ENCODE peak calls at places on chromosomes 12 and 14, in nine cellular contexts. One of them, this sample, is unnamed.

GRCh38 chr14:92135269-92135668 is 13.5 kb downstream of the CPSF2 start:
- DNase-seq in tibial nerve: no peak
- DNase-seq in thoracic aorta: no peak
- DNase-seq in OCI-LY7: peak
- DNase-seq in astrocyte of the cerebellum: peak
- DNase-seq in adrenal gland: no peak
- DNase-seq in sigmoid colon: no peak
- DNase-seq in fibroblast of lung: peak
- DNase-seq in Peyer's patch: no peak
- DNase-seq in this sample: no peak

GRCh38 chr14:105496831-105497591 is 6.0 kb downstream of the TEDC1 start:
- DNase-seq in tibial nerve: no peak
- DNase-seq in thoracic aorta: no peak
- DNase-seq in OCI-LY7: no peak
- DNase-seq in astrocyte of the cerebellum: no peak
- DNase-seq in adrenal gland: no peak
- DNase-seq in sigmoid colon: no peak
- DNase-seq in fibroblast of lung: no peak
- DNase-seq in Peyer's patch: no peak
- DNase-seq in this sample: no peak

GRCh38 chr14:103002578-103003350 is 54.6 kb downstream of the CDC42BPB start:
- DNase-seq in tibial nerve: no peak
- DNase-seq in thoracic aorta: no peak
- DNase-seq in OCI-LY7: peak
- DNase-seq in astrocyte of the cerebellum: no peak
- DNase-seq in adrenal gland: no peak
- DNase-seq in sigmoid colon: no peak
- DNase-seq in fibroblast of lung: no peak
- DNase-seq in Peyer's patch: no peak
- DNase-seq in this sample: no peak

GRCh38 chr12:51222461-51222860 is 4.6 kb upstream of the POU6F1 start:
- DNase-seq in tibial nerve: no peak
- DNase-seq in thoracic aorta: no peak
- DNase-seq in OCI-LY7: no peak
- DNase-seq in astrocyte of the cerebellum: no peak
- DNase-seq in adrenal gland: no peak
- DNase-seq in sigmoid colon: no peak
- DNase-seq in fibroblast of lung: peak
- DNase-seq in Peyer's patch: no peak
- DNase-seq in this sample: no peak

GRCh38 chr12:3627336-3627735 is 125.6 kb downstream of the CRACR2A start:
- DNase-seq in tibial nerve: no peak
- DNase-seq in thoracic aorta: no peak
- DNase-seq in OCI-LY7: no peak
- DNase-seq in astrocyte of the cerebellum: no peak
- DNase-seq in adrenal gland: no peak
- DNase-seq in sigmoid colon: no peak
- DNase-seq in fibroblast of lung: no peak
- DNase-seq in Peyer's patch: no peak
- DNase-seq in this sample: no peak

GRCh38 chr12:51217968-51218606 is at the start of gene POU6F1:
- DNase-seq in tibial nerve: peak
- DNase-seq in thoracic aorta: no peak
- DNase-seq in OCI-LY7: peak
- DNase-seq in astrocyte of the cerebellum: peak
- DNase-seq in adrenal gland: peak
- DNase-seq in sigmoid colon: peak
- DNase-seq in fibroblast of lung: peak
- DNase-seq in Peyer's patch: peak
- DNase-seq in this sample: peak

GRCh38 chr12:6352198-6353173 is 10.6 kb upstream of the TNFRSF1A start:
- DNase-seq in tibial nerve: no peak
- DNase-seq in thoracic aorta: no peak
- DNase-seq in OCI-LY7: peak
- DNase-seq in astrocyte of the cerebellum: no peak
- DNase-seq in adrenal gland: no peak
- DNase-seq in sigmoid colon: no peak
- DNase-seq in fibroblast of lung: no peak
- DNase-seq in Peyer's patch: no peak
- DNase-seq in this sample: no peak

GRCh38 chr12:116599285-116600122 is 40.3 kb downstream of the MAP1LC3B2 start:
- DNase-seq in tibial nerve: peak
- DNase-seq in thoracic aorta: peak
- DNase-seq in OCI-LY7: peak
- DNase-seq in astrocyte of the cerebellum: peak
- DNase-seq in adrenal gland: peak
- DNase-seq in sigmoid colon: peak
- DNase-seq in fibroblast of lung: peak
- DNase-seq in Peyer's patch: peak
- DNase-seq in this sample: no peak

GRCh38 chr14:91256661-91257060 is 12.2 kb upstream of the GPR68 start:
- DNase-seq in tibial nerve: no peak
- DNase-seq in thoracic aorta: no peak
- DNase-seq in OCI-LY7: no peak
- DNase-seq in astrocyte of the cerebellum: no peak
- DNase-seq in adrenal gland: no peak
- DNase-seq in sigmoid colon: no peak
- DNase-seq in fibroblast of lung: no peak
- DNase-seq in Peyer's patch: no peak
- DNase-seq in this sample: no peak

GRCh38 chr12:67517181-67517887 is 131.2 kb upstream of the DYRK2 start:
- DNase-seq in tibial nerve: peak
- DNase-seq in thoracic aorta: no peak
- DNase-seq in OCI-LY7: no peak
- DNase-seq in astrocyte of the cerebellum: peak
- DNase-seq in adrenal gland: peak
- DNase-seq in sigmoid colon: peak
- DNase-seq in fibroblast of lung: peak
- DNase-seq in Peyer's patch: no peak
- DNase-seq in this sample: no peak

GRCh38 chr12:107200394-107200793 is 107.0 kb upstream of the CRY1 start:
- DNase-seq in tibial nerve: no peak
- DNase-seq in thoracic aorta: no peak
- DNase-seq in OCI-LY7: no peak
- DNase-seq in astrocyte of the cerebellum: peak
- DNase-seq in adrenal gland: no peak
- DNase-seq in sigmoid colon: no peak
- DNase-seq in fibroblast of lung: peak
- DNase-seq in Peyer's patch: no peak
- DNase-seq in this sample: no peak

GRCh38 chr14:105324080-105324778 is 9.7 kb downstream of the PACS2 start:
- DNase-seq in tibial nerve: no peak
- DNase-seq in thoracic aorta: no peak
- DNase-seq in OCI-LY7: no peak
- DNase-seq in astrocyte of the cerebellum: no peak
- DNase-seq in adrenal gland: no peak
- DNase-seq in sigmoid colon: no peak
- DNase-seq in fibroblast of lung: no peak
- DNase-seq in Peyer's patch: no peak
- DNase-seq in this sample: no peak

GRCh38 chr14:39023939-39024871 is 78.8 kb downstream of the SEC23A start:
- DNase-seq in tibial nerve: no peak
- DNase-seq in thoracic aorta: no peak
- DNase-seq in OCI-LY7: no peak
- DNase-seq in astrocyte of the cerebellum: no peak
- DNase-seq in adrenal gland: no peak
- DNase-seq in sigmoid colon: no peak
- DNase-seq in fibroblast of lung: no peak
- DNase-seq in Peyer's patch: peak
- DNase-seq in this sample: no peak

GRCh38 chr12:22924391-22924790 is 299.4 kb downstream of the ETNK1 start:
- DNase-seq in tibial nerve: no peak
- DNase-seq in thoracic aorta: no peak
- DNase-seq in OCI-LY7: no peak
- DNase-seq in astrocyte of the cerebellum: no peak
- DNase-seq in adrenal gland: no peak
- DNase-seq in sigmoid colon: no peak
- DNase-seq in fibroblast of lung: no peak
- DNase-seq in Peyer's patch: no peak
- DNase-seq in this sample: no peak

GRCh38 chr14:100289916-100290606 is 16.2 kb downstream of the SLC25A29 start:
- DNase-seq in tibial nerve: no peak
- DNase-seq in thoracic aorta: no peak
- DNase-seq in OCI-LY7: no peak
- DNase-seq in astrocyte of the cerebellum: no peak
- DNase-seq in adrenal gland: peak
- DNase-seq in sigmoid colon: no peak
- DNase-seq in fibroblast of lung: no peak
- DNase-seq in Peyer's patch: peak
- DNase-seq in this sample: no peak

GRCh38 chr12:122022393-122023338 is 982 bp downstream of the BCL7A start:
- DNase-seq in tibial nerve: no peak
- DNase-seq in thoracic aorta: no peak
- DNase-seq in OCI-LY7: peak
- DNase-seq in astrocyte of the cerebellum: no peak
- DNase-seq in adrenal gland: no peak
- DNase-seq in sigmoid colon: no peak
- DNase-seq in fibroblast of lung: no peak
- DNase-seq in Peyer's patch: no peak
- DNase-seq in this sample: no peak

GRCh38 chr12:105947906-105948305 is 190.8 kb downstream of the NUAK1 start:
- DNase-seq in tibial nerve: no peak
- DNase-seq in thoracic aorta: no peak
- DNase-seq in OCI-LY7: no peak
- DNase-seq in astrocyte of the cerebellum: no peak
- DNase-seq in adrenal gland: no peak
- DNase-seq in sigmoid colon: no peak
- DNase-seq in fibroblast of lung: no peak
- DNase-seq in Peyer's patch: no peak
- DNase-seq in this sample: no peak

GRCh38 chr12:6195665-6196535 is 4.3 kb upstream of the CD9 start:
- DNase-seq in tibial nerve: peak
- DNase-seq in thoracic aorta: peak
- DNase-seq in OCI-LY7: peak
- DNase-seq in astrocyte of the cerebellum: peak
- DNase-seq in adrenal gland: peak
- DNase-seq in sigmoid colon: peak
- DNase-seq in fibroblast of lung: peak
- DNase-seq in Peyer's patch: peak
- DNase-seq in this sample: no peak

DNA sequence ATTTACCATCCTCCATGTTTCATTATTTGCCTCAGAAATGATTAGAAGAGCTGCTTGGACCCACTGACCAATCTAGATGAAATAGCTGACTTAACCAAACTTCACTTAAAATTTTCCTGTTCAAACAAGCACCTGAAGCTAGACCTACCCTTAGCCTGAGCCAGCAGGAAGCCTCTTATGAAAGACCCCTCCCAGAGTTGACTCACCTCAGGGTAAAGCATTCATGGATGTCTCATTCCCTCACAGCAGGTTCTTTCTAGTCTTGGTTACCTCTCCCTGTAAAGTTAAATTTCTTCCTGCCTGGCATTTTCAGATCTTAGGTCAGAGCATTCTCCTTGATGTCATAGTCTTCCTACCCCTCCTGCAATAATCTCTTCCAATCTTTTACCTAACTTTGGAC is 1209.8 kb downstream of the FLRT2 start:
- DNase-seq in tibial nerve: no peak
- DNase-seq in thoracic aorta: no peak
- DNase-seq in OCI-LY7: no peak
- DNase-seq in astrocyte of the cerebellum: no peak
- DNase-seq in adrenal gland: no peak
- DNase-seq in sigmoid colon: no peak
- DNase-seq in fibroblast of lung: no peak
- DNase-seq in Peyer's patch: no peak
- DNase-seq in this sample: no peak
- H3K4me3 ChIP-seq in tibial nerve: no peak
- H3K4me3 ChIP-seq in thoracic aorta: no peak
- H3K4me3 ChIP-seq in OCI-LY7: no peak
- H3K4me3 ChIP-seq in astrocyte of the cerebellum: no peak
- H3K4me3 ChIP-seq in adrenal gland: no peak
- H3K4me3 ChIP-seq in sigmoid colon: no peak
- H3K4me3 ChIP-seq in fibroblast of lung: no peak
- H3K4me3 ChIP-seq in Peyer's patch: no peak
- H3K4me3 ChIP-seq in this sample: no peak

GRCh38 chr12:14572401-14572800 is 4.7 kb upstream of the PLBD1 start:
- DNase-seq in tibial nerve: no peak
- DNase-seq in thoracic aorta: no peak
- DNase-seq in OCI-LY7: peak
- DNase-seq in astrocyte of the cerebellum: no peak
- DNase-seq in adrenal gland: no peak
- DNase-seq in sigmoid colon: no peak
- DNase-seq in fibroblast of lung: no peak
- DNase-seq in Peyer's patch: no peak
- DNase-seq in this sample: no peak
- TF ChIP-seq CTCF in tibial nerve: no peak
- TF ChIP-seq CTCF in thoracic aorta: no peak
- TF ChIP-seq CTCF in OCI-LY7: peak
- TF ChIP-seq CTCF in astrocyte of the cerebellum: no peak
- TF ChIP-seq CTCF in adrenal gland: no peak
- TF ChIP-seq CTCF in sigmoid colon: no peak
- TF ChIP-seq CTCF in fibroblast of lung: no peak
- TF ChIP-seq CTCF in Peyer's patch: peak
- TF ChIP-seq CTCF in this sample: peak

GRCh38 chr14:97366400-97366799 is 569.2 kb downstream of the VRK1 start:
- DNase-seq in tibial nerve: no peak
- DNase-seq in thoracic aorta: no peak
- DNase-seq in OCI-LY7: no peak
- DNase-seq in astrocyte of the cerebellum: no peak
- DNase-seq in adrenal gland: no peak
- DNase-seq in sigmoid colon: no peak
- DNase-seq in fibroblast of lung: no peak
- DNase-seq in Peyer's patch: no peak
- DNase-seq in this sample: no peak
- H3K4me3 ChIP-seq in tibial nerve: no peak
- H3K4me3 ChIP-seq in thoracic aorta: no peak
- H3K4me3 ChIP-seq in OCI-LY7: no peak
- H3K4me3 ChIP-seq in astrocyte of the cerebellum: no peak
- H3K4me3 ChIP-seq in adrenal gland: no peak
- H3K4me3 ChIP-seq in sigmoid colon: no peak
- H3K4me3 ChIP-seq in fibroblast of lung: no peak
- H3K4me3 ChIP-seq in Peyer's patch: no peak
- H3K4me3 ChIP-seq in this sample: no peak

GRCh38 chr12:52311282-52311643 is 9.9 kb downstream of the KRT83 start:
- DNase-seq in tibial nerve: no peak
- DNase-seq in thoracic aorta: no peak
- DNase-seq in OCI-LY7: no peak
- DNase-seq in astrocyte of the cerebellum: no peak
- DNase-seq in adrenal gland: no peak
- DNase-seq in sigmoid colon: no peak
- DNase-seq in fibroblast of lung: no peak
- DNase-seq in Peyer's patch: no peak
- DNase-seq in this sample: no peak

GRCh38 chr12:52310622-52311281 is 10.4 kb downstream of the KRT83 start:
- DNase-seq in tibial nerve: no peak
- DNase-seq in thoracic aorta: no peak
- DNase-seq in OCI-LY7: no peak
- DNase-seq in astrocyte of the cerebellum: no peak
- DNase-seq in adrenal gland: no peak
- DNase-seq in sigmoid colon: no peak
- DNase-seq in fibroblast of lung: no peak
- DNase-seq in Peyer's patch: no peak
- DNase-seq in this sample: no peak

GRCh38 chr12:52305921-52306705 is 14.8 kb upstream of the KRT81 start:
- DNase-seq in tibial nerve: no peak
- DNase-seq in thoracic aorta: no peak
- DNase-seq in OCI-LY7: no peak
- DNase-seq in astrocyte of the cerebellum: no peak
- DNase-seq in adrenal gland: no peak
- DNase-seq in sigmoid colon: peak
- DNase-seq in fibroblast of lung: no peak
- DNase-seq in Peyer's patch: no peak
- DNase-seq in this sample: no peak

GRCh38 chr12:52308807-52309425 is 12.3 kb downstream of the KRT83 start:
- DNase-seq in tibial nerve: no peak
- DNase-seq in thoracic aorta: no peak
- DNase-seq in OCI-LY7: no peak
- DNase-seq in astrocyte of the cerebellum: no peak
- DNase-seq in adrenal gland: no peak
- DNase-seq in sigmoid colon: no peak
- DNase-seq in fibroblast of lung: no peak
- DNase-seq in Peyer's patch: no peak
- DNase-seq in this sample: no peak

GRCh38 chr12:52307836-52308806 is 13.1 kb downstream of the KRT83 start:
- DNase-seq in tibial nerve: no peak
- DNase-seq in thoracic aorta: no peak
- DNase-seq in OCI-LY7: no peak
- DNase-seq in astrocyte of the cerebellum: no peak
- DNase-seq in adrenal gland: no peak
- DNase-seq in sigmoid colon: peak
- DNase-seq in fibroblast of lung: peak
- DNase-seq in Peyer's patch: peak
- DNase-seq in this sample: no peak
- TF ChIP-seq CTCF in tibial nerve: no peak
- TF ChIP-seq CTCF in thoracic aorta: peak
- TF ChIP-seq CTCF in OCI-LY7: no peak
- TF ChIP-seq CTCF in astrocyte of the cerebellum: no peak
- TF ChIP-seq CTCF in adrenal gland: no peak
- TF ChIP-seq CTCF in sigmoid colon: peak
- TF ChIP-seq CTCF in fibroblast of lung: no peak
- TF ChIP-seq CTCF in Peyer's patch: no peak
- TF ChIP-seq CTCF in this sample: no peak